ENCODE peak calls at places on chromosomes 6 and 20, in seven cellular contexts. One of them, this sample, is unnamed.

GRCh38 chr6:34940030-34940434 is 51.0 kb downstream of the ANKS1A start:
- DNase-seq in cardiac muscle cell: no peak
- DNase-seq in PC-3: no peak
- DNase-seq in right cardiac atrium: no peak
- DNase-seq in CD8-positive, alpha-beta memory T cell: no peak
- DNase-seq in uterus: no peak
- DNase-seq in CD4-positive, alpha-beta T cell: no peak
- DNase-seq in this sample: no peak

GRCh38 chr20:17504326-17504897 is 26.8 kb downstream of the BFSP1 start:
- DNase-seq in cardiac muscle cell: no peak
- DNase-seq in PC-3: no peak
- DNase-seq in right cardiac atrium: no peak
- DNase-seq in CD8-positive, alpha-beta memory T cell: no peak
- DNase-seq in uterus: no peak
- DNase-seq in CD4-positive, alpha-beta T cell: no peak
- DNase-seq in this sample: no peak

GRCh38 chr6:139240161-139241010 is 51.4 kb downstream of the TXLNB start:
- DNase-seq in cardiac muscle cell: peak
- DNase-seq in PC-3: peak
- DNase-seq in right cardiac atrium: no peak
- DNase-seq in CD8-positive, alpha-beta memory T cell: no peak
- DNase-seq in uterus: no peak
- DNase-seq in CD4-positive, alpha-beta T cell: no peak
- DNase-seq in this sample: no peak

GRCh38 chr6:143361536-143362191 is 88.8 kb downstream of the ADAT2 start:
- DNase-seq in cardiac muscle cell: peak
- DNase-seq in PC-3: no peak
- DNase-seq in right cardiac atrium: no peak
- DNase-seq in CD8-positive, alpha-beta memory T cell: no peak
- DNase-seq in uterus: no peak
- DNase-seq in CD4-positive, alpha-beta T cell: no peak
- DNase-seq in this sample: no peak

GRCh38 chr6:72760130-72760793 is 138.4 kb downstream of the KCNQ5 start:
- DNase-seq in cardiac muscle cell: peak
- DNase-seq in PC-3: no peak
- DNase-seq in right cardiac atrium: no peak
- DNase-seq in CD8-positive, alpha-beta memory T cell: no peak
- DNase-seq in uterus: no peak
- DNase-seq in CD4-positive, alpha-beta T cell: no peak
- DNase-seq in this sample: no peak

GRCh38 chr6:38445912-38446311 is 193.8 kb downstream of the BTBD9 start:
- DNase-seq in cardiac muscle cell: no peak
- DNase-seq in PC-3: no peak
- DNase-seq in right cardiac atrium: no peak
- DNase-seq in CD8-positive, alpha-beta memory T cell: no peak
- DNase-seq in uterus: no peak
- DNase-seq in CD4-positive, alpha-beta T cell: no peak
- DNase-seq in this sample: no peak

GRCh38 chr6:112468359-112468758 is 121.2 kb downstream of the RFPL4B start:
- DNase-seq in cardiac muscle cell: peak
- DNase-seq in PC-3: peak
- DNase-seq in right cardiac atrium: no peak
- DNase-seq in CD8-positive, alpha-beta memory T cell: no peak
- DNase-seq in uterus: no peak
- DNase-seq in CD4-positive, alpha-beta T cell: no peak
- DNase-seq in this sample: peak

GRCh38 chr6:72031471-72031870 is 145.1 kb downstream of the RIMS1 start:
- DNase-seq in cardiac muscle cell: no peak
- DNase-seq in PC-3: no peak
- DNase-seq in right cardiac atrium: no peak
- DNase-seq in CD8-positive, alpha-beta memory T cell: no peak
- DNase-seq in uterus: no peak
- DNase-seq in CD4-positive, alpha-beta T cell: no peak
- DNase-seq in this sample: no peak

GRCh38 chr6:170535002-170535401 is 18.1 kb downstream of the PSMB1 start:
- DNase-seq in cardiac muscle cell: no peak
- DNase-seq in PC-3: no peak
- DNase-seq in right cardiac atrium: no peak
- DNase-seq in CD8-positive, alpha-beta memory T cell: no peak
- DNase-seq in uterus: no peak
- DNase-seq in CD4-positive, alpha-beta T cell: no peak
- DNase-seq in this sample: no peak

DNA sequence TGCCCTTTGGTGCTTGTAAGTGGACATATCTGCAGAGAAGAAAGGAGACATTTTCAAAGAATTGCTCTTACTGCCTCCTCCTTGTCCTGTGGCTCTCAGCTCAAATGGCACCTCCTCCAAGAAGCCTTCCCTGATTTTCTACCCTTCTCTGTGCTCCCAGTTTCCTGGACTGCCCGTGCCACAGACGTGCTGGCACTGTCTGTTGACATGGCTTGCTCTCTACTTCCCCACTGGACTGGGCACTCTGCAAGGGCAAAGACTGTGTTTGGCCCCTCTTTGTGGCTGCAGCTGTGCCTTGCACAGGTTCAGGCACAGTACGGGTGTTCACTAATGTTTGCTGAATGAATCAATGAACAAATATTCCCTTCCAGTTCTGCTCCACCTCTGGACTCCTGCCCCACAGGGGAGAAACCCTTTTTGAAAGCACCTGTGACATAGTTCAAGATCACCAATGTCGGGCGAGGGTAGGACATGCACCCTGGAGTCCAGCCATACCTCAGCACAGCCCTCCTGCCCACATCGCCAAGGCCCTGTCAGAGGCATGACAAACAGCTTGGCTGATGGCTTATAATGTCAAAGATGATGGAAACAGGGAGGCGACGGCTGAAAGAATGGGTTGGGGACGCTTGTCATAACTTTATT is 15.7 kb upstream of the CTNNBL1 start:
- DNase-seq in cardiac muscle cell: no peak
- DNase-seq in PC-3: peak
- DNase-seq in right cardiac atrium: no peak
- DNase-seq in CD8-positive, alpha-beta memory T cell: no peak
- DNase-seq in uterus: no peak
- DNase-seq in CD4-positive, alpha-beta T cell: no peak
- DNase-seq in this sample: peak
- H3K27ac ChIP-seq in cardiac muscle cell: no peak
- H3K27ac ChIP-seq in PC-3: no peak
- H3K27ac ChIP-seq in right cardiac atrium: no peak
- H3K27ac ChIP-seq in CD8-positive, alpha-beta memory T cell: no peak
- H3K27ac ChIP-seq in uterus: no peak
- H3K27ac ChIP-seq in CD4-positive, alpha-beta T cell: no peak
- H3K27ac ChIP-seq in this sample: no peak

DNA sequence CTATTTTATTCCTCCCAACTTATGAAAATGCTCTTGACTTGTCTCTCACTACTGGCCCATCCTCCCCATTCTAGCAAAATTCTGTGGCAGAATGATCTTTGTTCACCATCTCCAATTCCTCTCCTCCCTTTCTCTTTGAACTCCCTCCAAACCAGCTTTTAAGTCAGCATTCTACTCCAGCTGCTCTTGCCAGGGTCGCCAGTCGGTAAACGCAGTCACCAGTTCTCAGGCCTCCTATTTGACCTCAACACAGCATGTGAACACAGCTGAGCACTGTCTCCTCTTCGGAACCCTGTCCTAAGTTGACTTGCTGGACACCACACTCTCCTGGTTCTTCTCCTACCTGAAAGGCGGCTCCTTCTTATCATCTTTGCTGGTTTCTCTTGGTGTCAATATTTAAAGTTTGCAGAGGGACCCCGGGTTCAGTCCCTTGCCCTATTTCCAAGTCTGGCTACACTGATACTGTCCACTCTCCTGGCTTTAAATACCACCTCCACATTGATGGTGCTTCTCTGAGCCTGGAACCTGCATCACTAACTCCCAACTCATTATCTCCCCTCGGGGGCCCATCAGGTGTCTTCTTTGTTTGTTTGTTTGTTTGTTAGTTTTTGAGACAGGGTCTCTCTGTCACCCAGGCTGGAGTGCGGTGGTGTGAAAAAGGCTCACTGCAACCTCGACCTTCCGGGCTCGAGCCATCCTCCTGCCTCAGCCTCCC is 27.4 kb downstream of the GDAP1L1 start:
- DNase-seq in cardiac muscle cell: no peak
- DNase-seq in PC-3: no peak
- DNase-seq in right cardiac atrium: no peak
- DNase-seq in CD8-positive, alpha-beta memory T cell: no peak
- DNase-seq in uterus: no peak
- DNase-seq in CD4-positive, alpha-beta T cell: no peak
- DNase-seq in this sample: no peak
- H3K27ac ChIP-seq in cardiac muscle cell: no peak
- H3K27ac ChIP-seq in PC-3: no peak
- H3K27ac ChIP-seq in right cardiac atrium: no peak
- H3K27ac ChIP-seq in CD8-positive, alpha-beta memory T cell: no peak
- H3K27ac ChIP-seq in uterus: no peak
- H3K27ac ChIP-seq in CD4-positive, alpha-beta T cell: no peak
- H3K27ac ChIP-seq in this sample: no peak

GRCh38 chr20:44532981-44533331 is 11.1 kb upstream of the SERINC3 start:
- DNase-seq in cardiac muscle cell: no peak
- DNase-seq in PC-3: peak
- DNase-seq in right cardiac atrium: no peak
- DNase-seq in CD8-positive, alpha-beta memory T cell: peak
- DNase-seq in uterus: no peak
- DNase-seq in CD4-positive, alpha-beta T cell: no peak
- DNase-seq in this sample: no peak
- H3K27ac ChIP-seq in cardiac muscle cell: no peak
- H3K27ac ChIP-seq in PC-3: peak
- H3K27ac ChIP-seq in right cardiac atrium: peak
- H3K27ac ChIP-seq in CD8-positive, alpha-beta memory T cell: no peak
- H3K27ac ChIP-seq in uterus: peak
- H3K27ac ChIP-seq in CD4-positive, alpha-beta T cell: no peak
- H3K27ac ChIP-seq in this sample: no peak

GRCh38 chr20:46342451-46343357 is 34.4 kb upstream of the CDH22 start:
- DNase-seq in cardiac muscle cell: no peak
- DNase-seq in PC-3: no peak
- DNase-seq in right cardiac atrium: no peak
- DNase-seq in CD8-positive, alpha-beta memory T cell: no peak
- DNase-seq in uterus: no peak
- DNase-seq in CD4-positive, alpha-beta T cell: no peak
- DNase-seq in this sample: no peak

GRCh38 chr20:46344488-46345162 is 36.3 kb upstream of the CDH22 start:
- DNase-seq in cardiac muscle cell: no peak
- DNase-seq in PC-3: no peak
- DNase-seq in right cardiac atrium: no peak
- DNase-seq in CD8-positive, alpha-beta memory T cell: no peak
- DNase-seq in uterus: no peak
- DNase-seq in CD4-positive, alpha-beta T cell: no peak
- DNase-seq in this sample: no peak

GRCh38 chr20:46341374-46342044 is 33.2 kb upstream of the CDH22 start:
- DNase-seq in cardiac muscle cell: no peak
- DNase-seq in PC-3: no peak
- DNase-seq in right cardiac atrium: no peak
- DNase-seq in CD8-positive, alpha-beta memory T cell: no peak
- DNase-seq in uterus: no peak
- DNase-seq in CD4-positive, alpha-beta T cell: no peak
- DNase-seq in this sample: no peak

GRCh38 chr20:46343358-46344357 is 35.4 kb upstream of the CDH22 start:
- DNase-seq in cardiac muscle cell: no peak
- DNase-seq in PC-3: peak
- DNase-seq in right cardiac atrium: no peak
- DNase-seq in CD8-positive, alpha-beta memory T cell: no peak
- DNase-seq in uterus: no peak
- DNase-seq in CD4-positive, alpha-beta T cell: no peak
- DNase-seq in this sample: no peak

DNA sequence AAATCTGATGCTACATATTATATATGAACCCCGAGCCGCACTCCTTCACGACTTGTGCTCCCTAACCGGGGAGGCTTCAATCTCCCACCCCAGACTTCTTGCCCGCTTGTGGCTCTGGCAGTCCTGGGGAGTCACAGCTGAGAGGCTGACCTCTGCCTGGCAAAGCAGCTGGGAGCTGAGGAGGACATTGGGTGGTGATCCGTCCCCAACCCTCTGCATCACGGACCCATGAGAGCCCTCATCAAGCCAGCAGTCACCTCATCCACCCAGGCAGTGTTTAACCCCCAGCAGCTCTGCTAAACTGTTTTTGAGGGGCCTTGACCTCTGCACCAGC is 33.7 kb upstream of the CDH22 start:
- DNase-seq in cardiac muscle cell: no peak
- DNase-seq in PC-3: no peak
- DNase-seq in right cardiac atrium: no peak
- DNase-seq in CD8-positive, alpha-beta memory T cell: no peak
- DNase-seq in uterus: no peak
- DNase-seq in CD4-positive, alpha-beta T cell: no peak
- DNase-seq in this sample: no peak
- H3K27ac ChIP-seq in cardiac muscle cell: no peak
- H3K27ac ChIP-seq in PC-3: no peak
- H3K27ac ChIP-seq in right cardiac atrium: no peak
- H3K27ac ChIP-seq in CD8-positive, alpha-beta memory T cell: no peak
- H3K27ac ChIP-seq in uterus: no peak
- H3K27ac ChIP-seq in CD4-positive, alpha-beta T cell: no peak
- H3K27ac ChIP-seq in this sample: no peak

GRCh38 chr6:84093405-84094049 is 60.0 kb downstream of the MRAP2 start:
- DNase-seq in cardiac muscle cell: no peak
- DNase-seq in PC-3: no peak
- DNase-seq in right cardiac atrium: no peak
- DNase-seq in CD8-positive, alpha-beta memory T cell: no peak
- DNase-seq in uterus: no peak
- DNase-seq in CD4-positive, alpha-beta T cell: no peak
- DNase-seq in this sample: no peak
- H3K27ac ChIP-seq in cardiac muscle cell: no peak
- H3K27ac ChIP-seq in PC-3: no peak
- H3K27ac ChIP-seq in right cardiac atrium: no peak
- H3K27ac ChIP-seq in CD8-positive, alpha-beta memory T cell: no peak
- H3K27ac ChIP-seq in uterus: no peak
- H3K27ac ChIP-seq in CD4-positive, alpha-beta T cell: no peak
- H3K27ac ChIP-seq in this sample: no peak

GRCh38 chr6:107102414-107102805 is 12.9 kb downstream of the BEND3 start:
- DNase-seq in cardiac muscle cell: no peak
- DNase-seq in PC-3: no peak
- DNase-seq in right cardiac atrium: no peak
- DNase-seq in CD8-positive, alpha-beta memory T cell: no peak
- DNase-seq in uterus: no peak
- DNase-seq in CD4-positive, alpha-beta T cell: no peak
- DNase-seq in this sample: no peak
- H3K27ac ChIP-seq in cardiac muscle cell: peak
- H3K27ac ChIP-seq in PC-3: no peak
- H3K27ac ChIP-seq in right cardiac atrium: no peak
- H3K27ac ChIP-seq in CD8-positive, alpha-beta memory T cell: no peak
- H3K27ac ChIP-seq in uterus: no peak
- H3K27ac ChIP-seq in CD4-positive, alpha-beta T cell: no peak
- H3K27ac ChIP-seq in this sample: no peak

DNA sequence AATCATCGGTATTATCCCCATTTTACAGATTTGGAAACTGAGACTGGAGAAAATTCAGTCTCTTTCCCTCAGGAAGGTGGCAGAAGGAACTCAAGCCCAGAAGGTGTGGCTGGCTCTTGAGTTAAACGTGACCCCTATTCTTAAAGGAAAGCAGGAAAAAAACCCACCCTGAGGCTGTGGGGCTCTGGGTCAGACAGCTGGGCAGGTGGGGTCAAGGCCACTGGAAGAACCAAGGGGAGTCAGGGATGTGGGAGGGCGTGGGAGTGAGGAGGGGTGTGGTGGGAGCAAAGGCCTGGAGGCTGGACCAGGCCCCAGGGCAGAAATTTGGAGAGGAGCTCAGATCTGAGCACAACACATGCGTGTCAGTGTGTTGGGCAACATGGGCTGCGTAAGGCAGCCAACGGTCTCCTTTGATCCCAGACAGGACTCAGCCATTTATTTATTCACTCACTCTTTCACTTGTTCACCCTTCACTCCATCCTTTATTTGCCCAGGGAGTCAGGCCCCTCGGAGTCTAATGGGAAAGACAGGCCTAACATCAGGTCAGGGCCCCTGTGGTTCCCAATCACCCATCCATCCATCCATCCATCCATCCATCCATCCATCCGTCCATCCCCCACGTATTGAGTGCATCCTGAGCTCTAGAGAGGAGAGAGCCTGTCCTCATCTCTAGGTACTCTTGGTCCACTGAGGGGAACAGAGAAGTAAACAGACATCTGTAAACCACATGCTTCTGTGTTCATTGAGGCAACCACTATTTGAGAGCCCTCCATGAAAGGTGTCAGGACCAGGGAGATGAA is 165.0 kb downstream of the VEGFA start:
- DNase-seq in cardiac muscle cell: no peak
- DNase-seq in PC-3: no peak
- DNase-seq in right cardiac atrium: no peak
- DNase-seq in CD8-positive, alpha-beta memory T cell: no peak
- DNase-seq in uterus: peak
- DNase-seq in CD4-positive, alpha-beta T cell: no peak
- DNase-seq in this sample: no peak
- H3K27ac ChIP-seq in cardiac muscle cell: peak
- H3K27ac ChIP-seq in PC-3: no peak
- H3K27ac ChIP-seq in right cardiac atrium: no peak
- H3K27ac ChIP-seq in CD8-positive, alpha-beta memory T cell: no peak
- H3K27ac ChIP-seq in uterus: no peak
- H3K27ac ChIP-seq in CD4-positive, alpha-beta T cell: no peak
- H3K27ac ChIP-seq in this sample: no peak

This sample was measured in RWPE2.